ENCODE peak calls at places on chromosomes 6 and 20, in eight cellular contexts. L, A, B, H, Y, Z, E and U are unnamed samples.
A peak's percentile ranks its signal among the peaks of the same experiment; 100 is the strongest.

GRCh38 chr6:30259140-30260035 is 46.2 kb upstream of the TRIM26 start:
- DNase-seq in L (peak; percentile 90), A (peak; percentile 62), B (peak; percentile 88), H (no peak), Y (peak; percentile 74), Z (peak; percentile 59), E (peak; percentile 81), U (peak; percentile 71)

GRCh38 chr6:161215193-161215592 is 58.7 kb downstream of the AGPAT4 start:
- DNase-seq in L (peak; percentile 15), A (no peak), B (no peak), H (no peak), Y (no peak), Z (no peak), E (no peak), U (no peak)

GRCh38 chr20:36547186-36548005 is 6.1 kb downstream of the MYL9 start:
- DNase-seq in L (no peak), A (no peak), B (no peak), H (no peak), Y (no peak), Z (no peak), E (no peak), U (no peak)

GRCh38 chr20:61447950-61448349 is 195.9 kb downstream of the CDH4 start:
- DNase-seq in L (no peak), A (no peak), B (peak; percentile 23), H (no peak), Y (no peak), Z (no peak), E (no peak), U (no peak)

GRCh38 chr20:22805219-22805618 is 220.8 kb upstream of the FOXA2 start:
- DNase-seq in L (no peak), A (no peak), B (peak; percentile 40), H (no peak), Y (no peak), Z (no peak), E (peak; percentile 60), U (no peak)

GRCh38 chr6:105900120-105900937 is 185.8 kb upstream of the PRDM1 start:
- DNase-seq in L (peak; percentile 83), A (no peak), B (no peak), H (no peak), Y (peak; percentile 57), Z (no peak), E (no peak), U (no peak)

GRCh38 chr6:147709396-147710272 is 201.1 kb downstream of the SAMD5 start:
- DNase-seq in L (no peak), A (no peak), B (no peak), H (no peak), Y (no peak), Z (no peak), E (no peak), U (no peak)

GRCh38 chr6:7153807-7154206 is 46.0 kb downstream of the RREB1 start:
- DNase-seq in L (peak; percentile 62), A (no peak), B (no peak), H (no peak), Y (no peak), Z (no peak), E (no peak), U (no peak)

GRCh38 chr6:16964553-16965499 is 137.0 kb upstream of the STMND1 start:
- DNase-seq in L (peak; percentile 87), A (peak; percentile 22), B (peak; percentile 91), H (peak; percentile 66), Y (peak; percentile 75), Z (peak; percentile 38), E (peak; percentile 60), U (peak; percentile 85)

GRCh38 chr6:143405381-143406154 is 44.9 kb downstream of the ADAT2 start:
- DNase-seq in L (no peak), A (no peak), B (no peak), H (no peak), Y (no peak), Z (no peak), E (no peak), U (no peak)

GRCh38 chr6:117545161-117545595 is 57.1 kb downstream of the GOPC start:
- DNase-seq in L (no peak), A (no peak), B (no peak), H (no peak), Y (no peak), Z (no peak), E (no peak), U (no peak)

GRCh38 chr20:32445539-32446273 is 87.6 kb downstream of the ASXL1 start:
- DNase-seq in L (peak; percentile 57), A (no peak), B (peak; percentile 34), H (no peak), Y (no peak), Z (no peak), E (no peak), U (no peak)

GRCh38 chr6:25014375-25014774 is 78.6 kb upstream of the RIPOR2 start:
- DNase-seq in L (no peak), A (no peak), B (no peak), H (no peak), Y (no peak), Z (no peak), E (no peak), U (no peak)

GRCh38 chr6:133241088-133241900 is at the start of gene EYA4:
- DNase-seq in L (no peak), A (no peak), B (peak; percentile 52), H (no peak), Y (peak; percentile 3), Z (no peak), E (no peak), U (no peak)